ENCODE peak calls at places on chromosomes 13 and 19, in four cellular contexts. One of them, this sample, is unnamed.

GRCh38 chr13:27044837-27045570 is 126.6 kb downstream of the USP12 start:
- DNase-seq in H9: no peak
- DNase-seq in neuronal stem cell: no peak
- DNase-seq in mesenchymal stem cell: peak; percentile 24
- DNase-seq in this sample: no peak

GRCh38 chr13:85798999-85799646 is at the start of gene SLITRK6:
- DNase-seq in H9: peak; percentile 35
- DNase-seq in neuronal stem cell: peak; percentile 58
- DNase-seq in mesenchymal stem cell: peak; percentile 83
- DNase-seq in this sample: peak; percentile 85

GRCh38 chr13:70604448-70604847 is 496.2 kb upstream of the KLHL1 start:
- DNase-seq in H9: no peak
- DNase-seq in neuronal stem cell: no peak
- DNase-seq in mesenchymal stem cell: no peak
- DNase-seq in this sample: no peak

GRCh38 chr19:49119411-49120324 is at the start of gene PPFIA3:
- DNase-seq in H9: peak; percentile 69
- DNase-seq in neuronal stem cell: peak; percentile 68
- DNase-seq in mesenchymal stem cell: peak; percentile 80
- DNase-seq in this sample: peak; percentile 54

GRCh38 chr19:5263615-5264014 is 77.0 kb downstream of the PTPRS start:
- DNase-seq in H9: no peak
- DNase-seq in neuronal stem cell: no peak
- DNase-seq in mesenchymal stem cell: no peak
- DNase-seq in this sample: no peak

GRCh38 chr13:112143753-112144615 is 77.0 kb downstream of the SOX1 start:
- DNase-seq in H9: no peak
- DNase-seq in neuronal stem cell: no peak
- DNase-seq in mesenchymal stem cell: no peak
- DNase-seq in this sample: no peak

GRCh38 chr19:1648156-1648925 is 4.1 kb downstream of the TCF3 start:
- DNase-seq in H9: no peak
- DNase-seq in neuronal stem cell: no peak
- DNase-seq in mesenchymal stem cell: no peak
- DNase-seq in this sample: no peak

GRCh38 chr13:68692049-68692448 is 1415.6 kb upstream of the ATXN8OS start:
- DNase-seq in H9: no peak
- DNase-seq in neuronal stem cell: no peak
- DNase-seq in mesenchymal stem cell: no peak
- DNase-seq in this sample: no peak

GRCh38 chr19:47353307-47353712 is 4.2 kb downstream of the DHX34 start:
- DNase-seq in H9: no peak
- DNase-seq in neuronal stem cell: no peak
- DNase-seq in mesenchymal stem cell: no peak
- DNase-seq in this sample: no peak

GRCh38 chr13:51674276-51674675 is 90.0 kb downstream of the WDFY2 start:
- DNase-seq in H9: no peak
- DNase-seq in neuronal stem cell: no peak
- DNase-seq in mesenchymal stem cell: no peak
- DNase-seq in this sample: no peak

GRCh38 chr19:5621311-5621944 is 1.1 kb downstream of the SAFB2 start:
- DNase-seq in H9: no peak
- DNase-seq in neuronal stem cell: no peak
- DNase-seq in mesenchymal stem cell: no peak
- DNase-seq in this sample: no peak

GRCh38 chr19:29681422-29682235 is 16.4 kb downstream of the PLEKHF1 start:
- DNase-seq in H9: no peak
- DNase-seq in neuronal stem cell: no peak
- DNase-seq in mesenchymal stem cell: no peak
- DNase-seq in this sample: no peak

DNA sequence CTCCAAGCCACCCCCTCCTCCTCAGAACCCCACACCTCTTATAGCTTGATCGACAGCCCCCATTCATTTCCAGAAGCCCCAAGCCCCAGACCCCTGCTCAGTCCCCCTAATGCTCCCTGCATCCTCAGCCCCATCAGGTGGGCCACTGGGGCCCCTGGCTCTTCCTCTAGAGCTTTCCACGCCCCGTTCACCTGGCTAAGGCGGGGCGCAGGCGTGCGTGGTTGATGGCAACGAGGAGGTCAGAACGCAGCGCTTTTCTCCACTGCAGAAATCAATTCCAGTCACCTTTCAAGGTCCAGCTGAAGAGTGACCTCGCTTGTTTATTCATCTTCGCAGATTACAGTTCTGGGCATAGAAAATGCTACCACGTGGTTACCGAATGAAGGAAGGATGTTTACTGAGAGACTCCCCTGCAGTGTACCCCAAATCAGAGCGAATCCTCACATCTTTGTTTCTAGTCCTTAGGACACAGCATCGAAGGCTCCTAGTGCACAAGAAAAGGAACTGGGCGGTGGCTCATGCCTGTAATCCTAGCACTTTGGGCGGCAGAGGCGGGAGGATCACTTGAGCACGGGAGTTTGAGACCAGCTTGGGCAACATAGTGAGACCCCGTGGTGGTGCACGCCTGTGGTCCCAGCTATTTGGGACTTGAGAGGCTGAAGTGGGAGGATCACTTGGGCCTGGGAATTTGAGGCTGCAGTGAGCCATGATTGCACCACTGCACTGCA is 798 bp upstream of the PBX4 start:
- DNase-seq in H9: no peak
- DNase-seq in neuronal stem cell: no peak
- DNase-seq in mesenchymal stem cell: no peak
- DNase-seq in this sample: no peak
- H4K8ac ChIP-seq in H9: no peak overlapping the region
- H4K8ac ChIP-seq in neuronal stem cell: no peak overlapping the region
- H4K8ac ChIP-seq in mesenchymal stem cell: no peak overlapping the region
- H4K8ac ChIP-seq in this sample: no peak overlapping the region

GRCh38 chr19:3950871-3951861 is 18.3 kb downstream of the NMRK2 start:
- DNase-seq in H9: no peak
- DNase-seq in neuronal stem cell: no peak
- DNase-seq in mesenchymal stem cell: no peak
- DNase-seq in this sample: no peak
- H4K8ac ChIP-seq in H9: no peak overlapping the region
- H4K8ac ChIP-seq in neuronal stem cell: peak overlapping the region; percentile 86
- H4K8ac ChIP-seq in mesenchymal stem cell: no peak overlapping the region
- H4K8ac ChIP-seq in this sample: no peak overlapping the region

GRCh38 chr19:33174186-33174585 is 19.9 kb upstream of the LRP3 start:
- DNase-seq in H9: no peak
- DNase-seq in neuronal stem cell: no peak
- DNase-seq in mesenchymal stem cell: no peak
- DNase-seq in this sample: no peak
- H4K8ac ChIP-seq in H9: no peak overlapping the region
- H4K8ac ChIP-seq in neuronal stem cell: no peak overlapping the region
- H4K8ac ChIP-seq in mesenchymal stem cell: no peak overlapping the region
- H4K8ac ChIP-seq in this sample: no peak overlapping the region

GRCh38 chr13:98448642-98448928 is 128.3 kb downstream of the STK24 start:
- DNase-seq in H9: no peak
- DNase-seq in neuronal stem cell: no peak
- DNase-seq in mesenchymal stem cell: no peak
- DNase-seq in this sample: no peak

GRCh38 chr13:98450012-98450411 is 126.9 kb downstream of the STK24 start:
- DNase-seq in H9: no peak
- DNase-seq in neuronal stem cell: no peak
- DNase-seq in mesenchymal stem cell: peak; percentile 58
- DNase-seq in this sample: peak; percentile 37

GRCh38 chr13:98451676-98452105 is 125.2 kb downstream of the STK24 start:
- DNase-seq in H9: no peak
- DNase-seq in neuronal stem cell: no peak
- DNase-seq in mesenchymal stem cell: no peak
- DNase-seq in this sample: peak; percentile 40

GRCh38 chr13:98449273-98449672 is 127.6 kb downstream of the STK24 start:
- DNase-seq in H9: no peak
- DNase-seq in neuronal stem cell: no peak
- DNase-seq in mesenchymal stem cell: no peak
- DNase-seq in this sample: no peak

DNA sequence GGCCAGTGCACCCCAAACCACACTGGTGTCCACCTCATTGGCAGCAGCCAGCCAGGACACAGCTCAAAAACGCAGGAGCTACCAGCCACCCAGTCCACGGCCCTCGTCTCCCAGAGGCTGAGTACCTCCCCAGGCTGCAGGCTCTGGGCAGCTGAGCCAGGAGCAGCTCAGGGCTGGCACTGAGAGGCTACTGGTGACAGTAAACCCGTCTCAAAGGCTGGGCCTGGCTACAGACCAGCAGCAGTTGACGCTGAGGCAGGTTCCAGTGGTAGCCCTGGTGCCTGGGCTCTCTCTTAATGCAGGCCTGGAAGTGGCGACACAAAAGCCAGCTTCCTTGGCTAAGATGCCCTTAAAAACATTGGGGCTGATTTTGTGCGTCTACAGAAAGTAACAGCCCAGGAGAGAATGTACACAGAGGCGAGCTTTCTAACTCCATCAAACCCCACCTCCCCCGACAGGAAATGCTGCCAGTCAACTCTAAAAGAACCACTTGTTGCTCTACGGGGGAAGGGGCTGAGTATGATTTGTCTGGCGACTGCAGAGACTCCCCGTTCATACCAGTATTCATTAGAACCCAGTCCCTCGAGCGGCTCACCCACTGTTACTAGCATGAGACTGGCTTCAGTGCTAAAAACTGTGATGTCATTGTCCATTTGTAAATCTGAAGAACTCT is 126.3 kb downstream of the STK24 start:
- DNase-seq in H9: no peak
- DNase-seq in neuronal stem cell: no peak
- DNase-seq in mesenchymal stem cell: peak; percentile 34
- DNase-seq in this sample: no peak
- H4K8ac ChIP-seq in H9: no peak overlapping the region
- H4K8ac ChIP-seq in neuronal stem cell: no peak overlapping the region
- H4K8ac ChIP-seq in mesenchymal stem cell: peak overlapping the region; percentile 20
- H4K8ac ChIP-seq in this sample: no peak overlapping the region

GRCh38 chr13:110533771-110534670 is 27.5 kb downstream of the RAB20 start:
- DNase-seq in H9: no peak
- DNase-seq in neuronal stem cell: no peak
- DNase-seq in mesenchymal stem cell: no peak
- DNase-seq in this sample: no peak
- H4K8ac ChIP-seq in H9: no peak overlapping the region
- H4K8ac ChIP-seq in neuronal stem cell: no peak overlapping the region
- H4K8ac ChIP-seq in mesenchymal stem cell: peak overlapping the region; percentile 7
- H4K8ac ChIP-seq in this sample: no peak overlapping the region

GRCh38 chr19:14051980-14052379 is 9.9 kb downstream of the PALM3 start:
- DNase-seq in H9: no peak
- DNase-seq in neuronal stem cell: no peak
- DNase-seq in mesenchymal stem cell: no peak
- DNase-seq in this sample: no peak
- H4K8ac ChIP-seq in H9: no peak overlapping the region
- H4K8ac ChIP-seq in neuronal stem cell: no peak overlapping the region
- H4K8ac ChIP-seq in mesenchymal stem cell: no peak overlapping the region
- H4K8ac ChIP-seq in this sample: no peak overlapping the region